ENCODE peak calls at places on chromosomes 1 and 21, in six cellular contexts. One of them, this sample, is unnamed.

GRCh38 chr1:172266528-172267174 is 153.8 kb upstream of the C1orf105 start:
- DNase-seq in WTC11: no peak
- DNase-seq in AG10803: no peak
- DNase-seq in cardiac muscle cell: no peak
- DNase-seq in fibroblast of pulmonary artery: no peak
- DNase-seq in HCT116: no peak
- DNase-seq in this sample: no peak

GRCh38 chr21:37139902-37140301 is 66.8 kb downstream of the TTC3 start:
- DNase-seq in cardiac muscle cell: peak; percentile 2
- DNase-seq in fibroblast of pulmonary artery: peak; percentile 47
- DNase-seq in HCT116: no peak
- DNase-seq in AG10803: peak; percentile 78
- DNase-seq in WTC11: no peak
- DNase-seq in this sample: no peak

GRCh38 chr1:156646738-156647211 is 4.9 kb downstream of the BCAN start:
- DNase-seq in fibroblast of pulmonary artery: no peak
- DNase-seq in cardiac muscle cell: no peak
- DNase-seq in AG10803: no peak
- DNase-seq in WTC11: no peak
- DNase-seq in HCT116: no peak
- DNase-seq in this sample: no peak

GRCh38 chr1:51671527-51672325 is 54.8 kb downstream of the OSBPL9 start:
- DNase-seq in WTC11: no peak
- DNase-seq in fibroblast of pulmonary artery: peak; percentile 85
- DNase-seq in HCT116: no peak
- DNase-seq in cardiac muscle cell: peak; percentile 38
- DNase-seq in AG10803: no peak
- DNase-seq in this sample: no peak

GRCh38 chr1:160403244-160403643 is 2.9 kb downstream of the VANGL2 start:
- DNase-seq in cardiac muscle cell: no peak
- DNase-seq in AG10803: no peak
- DNase-seq in HCT116: no peak
- DNase-seq in fibroblast of pulmonary artery: peak; percentile 71
- DNase-seq in WTC11: no peak
- DNase-seq in this sample: no peak

GRCh38 chr21:32336711-32337110 is 38.1 kb downstream of the MRAP start:
- DNase-seq in WTC11: no peak
- DNase-seq in AG10803: peak; percentile 51
- DNase-seq in fibroblast of pulmonary artery: peak; percentile 39
- DNase-seq in HCT116: no peak
- DNase-seq in cardiac muscle cell: no peak
- DNase-seq in this sample: no peak

GRCh38 chr1:98053471-98054366 is 132.9 kb upstream of the DPYD start:
- DNase-seq in cardiac muscle cell: peak; percentile 76
- DNase-seq in WTC11: peak; percentile 80
- DNase-seq in AG10803: peak; percentile 68
- DNase-seq in fibroblast of pulmonary artery: peak; percentile 75
- DNase-seq in HCT116: no peak
- DNase-seq in this sample: peak; percentile 70

GRCh38 chr1:16146888-16147614 is 8.8 kb downstream of the EPHA2 start:
- DNase-seq in fibroblast of pulmonary artery: peak; percentile 58
- DNase-seq in HCT116: no peak
- DNase-seq in AG10803: peak; percentile 58
- DNase-seq in cardiac muscle cell: peak; percentile 45
- DNase-seq in WTC11: no peak
- DNase-seq in this sample: no peak

GRCh38 chr1:48066951-48067350 is 69.8 kb upstream of the TRABD2B start:
- DNase-seq in AG10803: no peak
- DNase-seq in fibroblast of pulmonary artery: no peak
- DNase-seq in WTC11: no peak
- DNase-seq in cardiac muscle cell: no peak
- DNase-seq in HCT116: no peak
- DNase-seq in this sample: no peak

GRCh38 chr1:14977338-14977931 is 176.1 kb upstream of the TMEM51 start:
- DNase-seq in cardiac muscle cell: no peak
- DNase-seq in AG10803: no peak
- DNase-seq in fibroblast of pulmonary artery: no peak
- DNase-seq in HCT116: no peak
- DNase-seq in WTC11: no peak
- DNase-seq in this sample: no peak

GRCh38 chr21:40386301-40386911 is 460.6 kb downstream of the DSCAM start:
- DNase-seq in cardiac muscle cell: peak; percentile 77
- DNase-seq in AG10803: no peak
- DNase-seq in HCT116: no peak
- DNase-seq in fibroblast of pulmonary artery: no peak
- DNase-seq in WTC11: peak; percentile 74
- DNase-seq in this sample: peak; percentile 59

GRCh38 chr1:57079454-57080157 is 113.8 kb upstream of the C8B start:
- DNase-seq in fibroblast of pulmonary artery: no peak
- DNase-seq in cardiac muscle cell: no peak
- DNase-seq in HCT116: no peak
- DNase-seq in AG10803: no peak
- DNase-seq in WTC11: peak; percentile 33
- DNase-seq in this sample: no peak

GRCh38 chr21:45635271-45636151 is 8.0 kb upstream of the PCBP3 start:
- DNase-seq in cardiac muscle cell: no peak
- DNase-seq in HCT116: no peak
- DNase-seq in WTC11: no peak
- DNase-seq in AG10803: no peak
- DNase-seq in fibroblast of pulmonary artery: no peak
- DNase-seq in this sample: no peak

GRCh38 chr1:71193153-71193552 is 112.3 kb upstream of the ZRANB2 start:
- DNase-seq in fibroblast of pulmonary artery: peak; percentile 39
- DNase-seq in WTC11: no peak
- DNase-seq in AG10803: peak; percentile 30
- DNase-seq in cardiac muscle cell: no peak
- DNase-seq in HCT116: no peak
- DNase-seq in this sample: no peak

GRCh38 chr1:2529776-2530500 is at the start of gene HES5:
- DNase-seq in cardiac muscle cell: peak; percentile 70
- DNase-seq in WTC11: peak; percentile 69
- DNase-seq in AG10803: no peak
- DNase-seq in HCT116: no peak
- DNase-seq in fibroblast of pulmonary artery: no peak
- DNase-seq in this sample: no peak

GRCh38 chr1:185156854-185157598 is at the start of the genes SWT1 and TRMT1L:
- DNase-seq in AG10803: peak; percentile 99
- DNase-seq in cardiac muscle cell: peak; percentile 100
- DNase-seq in HCT116: peak; percentile 96
- DNase-seq in fibroblast of pulmonary artery: peak; percentile 99
- DNase-seq in WTC11: peak; percentile 99
- DNase-seq in this sample: peak; percentile 93

GRCh38 chr1:101257500-101258325 is 20.9 kb downstream of the S1PR1 start:
- DNase-seq in fibroblast of pulmonary artery: no peak
- DNase-seq in HCT116: no peak
- DNase-seq in AG10803: no peak
- DNase-seq in cardiac muscle cell: no peak
- DNase-seq in WTC11: no peak
- DNase-seq in this sample: no peak

GRCh38 chr1:66334311-66334710 is 199.6 kb upstream of the SGIP1 start:
- DNase-seq in cardiac muscle cell: no peak
- DNase-seq in AG10803: no peak
- DNase-seq in HCT116: no peak
- DNase-seq in WTC11: no peak
- DNase-seq in fibroblast of pulmonary artery: no peak
- DNase-seq in this sample: no peak

GRCh38 chr1:11923827-11924113 is 2.5 kb downstream of the KIAA2013 start:
- DNase-seq in fibroblast of pulmonary artery: no peak
- DNase-seq in HCT116: no peak
- DNase-seq in WTC11: no peak
- DNase-seq in cardiac muscle cell: no peak
- DNase-seq in AG10803: no peak
- DNase-seq in this sample: no peak

GRCh38 chr1:77175230-77175844 is 43.9 kb downstream of the PIGK start:
- DNase-seq in AG10803: no peak
- DNase-seq in fibroblast of pulmonary artery: peak; percentile 13
- DNase-seq in HCT116: peak; percentile 32
- DNase-seq in cardiac muscle cell: peak; percentile 1
- DNase-seq in WTC11: peak; percentile 17
- DNase-seq in this sample: no peak

GRCh38 chr1:155794605-155795265 is 62.3 kb downstream of the GON4L start:
- DNase-seq in AG10803: no peak
- DNase-seq in WTC11: no peak
- DNase-seq in HCT116: no peak
- DNase-seq in fibroblast of pulmonary artery: no peak
- DNase-seq in cardiac muscle cell: no peak
- DNase-seq in this sample: no peak

GRCh38 chr1:174965006-174965971 is 34.5 kb upstream of the CACYBP start:
- DNase-seq in HCT116: no peak
- DNase-seq in AG10803: peak; percentile 56
- DNase-seq in WTC11: no peak
- DNase-seq in fibroblast of pulmonary artery: no peak
- DNase-seq in cardiac muscle cell: no peak
- DNase-seq in this sample: no peak

GRCh38 chr1:54402896-54403295 is 3.3 kb downstream of the SSBP3 start:
- DNase-seq in fibroblast of pulmonary artery: no peak
- DNase-seq in WTC11: no peak
- DNase-seq in cardiac muscle cell: peak; percentile 52
- DNase-seq in HCT116: no peak
- DNase-seq in AG10803: no peak
- DNase-seq in this sample: no peak

GRCh38 chr1:154157520-154158306 is 2.8 kb upstream of the NUP210L start:
- DNase-seq in AG10803: no peak
- DNase-seq in fibroblast of pulmonary artery: peak; percentile 79
- DNase-seq in WTC11: peak; percentile 13
- DNase-seq in HCT116: no peak
- DNase-seq in cardiac muscle cell: no peak
- DNase-seq in this sample: no peak

GRCh38 chr1:195336718-195337269 is 1271.4 kb downstream of the KCNT2 start:
- DNase-seq in fibroblast of pulmonary artery: no peak
- DNase-seq in HCT116: no peak
- DNase-seq in AG10803: no peak
- DNase-seq in WTC11: no peak
- DNase-seq in cardiac muscle cell: no peak
- DNase-seq in this sample: no peak

GRCh38 chr1:10431065-10431730 is 965 bp downstream of the CENPS start:
- DNase-seq in WTC11: no peak
- DNase-seq in AG10803: peak; percentile 29
- DNase-seq in fibroblast of pulmonary artery: no peak
- DNase-seq in HCT116: no peak
- DNase-seq in cardiac muscle cell: peak; percentile 12
- DNase-seq in this sample: no peak

GRCh38 chr1:154730986-154731489 is 123.1 kb upstream of the ADAR start:
- DNase-seq in fibroblast of pulmonary artery: peak; percentile 71
- DNase-seq in HCT116: no peak
- DNase-seq in WTC11: no peak
- DNase-seq in cardiac muscle cell: no peak
- DNase-seq in AG10803: peak; percentile 76
- DNase-seq in this sample: no peak

GRCh38 chr1:112687785-112688496 is 13.5 kb downstream of the MOV10 start:
- DNase-seq in fibroblast of pulmonary artery: no peak
- DNase-seq in cardiac muscle cell: no peak
- DNase-seq in WTC11: no peak
- DNase-seq in AG10803: no peak
- DNase-seq in HCT116: no peak
- DNase-seq in this sample: no peak

GRCh38 chr1:22529901-22530621 is 33.2 kb upstream of the EPHA8 start:
- DNase-seq in cardiac muscle cell: no peak
- DNase-seq in AG10803: peak; percentile 58
- DNase-seq in WTC11: no peak
- DNase-seq in HCT116: no peak
- DNase-seq in fibroblast of pulmonary artery: peak; percentile 67
- DNase-seq in this sample: no peak
- TF ChIP-seq CTCF in cardiac muscle cell: no peak
- TF ChIP-seq CTCF in AG10803: no peak
- TF ChIP-seq CTCF in WTC11: no peak
- TF ChIP-seq CTCF in HCT116: no peak
- TF ChIP-seq CTCF in fibroblast of pulmonary artery: no peak
- TF ChIP-seq CTCF in this sample: no peak

GRCh38 chr1:89085781-89086180 is 20.8 kb upstream of the GBP1 start:
- DNase-seq in WTC11: peak; percentile 54
- DNase-seq in AG10803: peak; percentile 69
- DNase-seq in fibroblast of pulmonary artery: peak; percentile 73
- DNase-seq in HCT116: peak; percentile 40
- DNase-seq in cardiac muscle cell: peak; percentile 62
- DNase-seq in this sample: no peak
- TF ChIP-seq CTCF in WTC11: peak; percentile 72
- TF ChIP-seq CTCF in AG10803: peak; percentile 95
- TF ChIP-seq CTCF in fibroblast of pulmonary artery: peak; percentile 63
- TF ChIP-seq CTCF in HCT116: peak; percentile 82
- TF ChIP-seq CTCF in cardiac muscle cell: peak; percentile 58
- TF ChIP-seq CTCF in this sample: no peak

DNA sequence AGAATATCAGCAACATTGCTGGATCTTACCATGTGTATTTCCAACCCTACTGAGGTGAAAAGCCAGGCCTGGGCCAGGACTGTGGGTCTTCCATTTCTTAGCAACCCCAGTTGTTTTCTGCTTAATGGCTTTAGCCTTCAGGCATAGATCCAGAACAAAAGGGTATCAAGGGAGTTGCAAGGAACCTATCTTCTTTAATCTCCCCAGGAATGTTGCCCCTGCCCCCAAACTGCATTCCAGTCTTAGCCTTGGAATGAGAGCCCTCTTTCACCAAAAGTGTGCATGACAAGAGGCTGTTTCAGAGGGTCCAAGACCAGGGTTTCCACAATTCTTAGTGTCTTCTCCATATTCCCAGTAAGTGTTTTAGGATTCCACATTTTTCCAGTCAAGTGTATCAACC is 87.9 kb upstream of the SOX13 start:
- DNase-seq in WTC11: peak; percentile 71
- DNase-seq in HCT116: no peak
- DNase-seq in cardiac muscle cell: no peak
- DNase-seq in fibroblast of pulmonary artery: no peak
- DNase-seq in AG10803: no peak
- DNase-seq in this sample: no peak
- TF ChIP-seq CTCF in WTC11: no peak
- TF ChIP-seq CTCF in HCT116: no peak
- TF ChIP-seq CTCF in cardiac muscle cell: no peak
- TF ChIP-seq CTCF in fibroblast of pulmonary artery: no peak
- TF ChIP-seq CTCF in AG10803: no peak
- TF ChIP-seq CTCF in this sample: no peak

DNA sequence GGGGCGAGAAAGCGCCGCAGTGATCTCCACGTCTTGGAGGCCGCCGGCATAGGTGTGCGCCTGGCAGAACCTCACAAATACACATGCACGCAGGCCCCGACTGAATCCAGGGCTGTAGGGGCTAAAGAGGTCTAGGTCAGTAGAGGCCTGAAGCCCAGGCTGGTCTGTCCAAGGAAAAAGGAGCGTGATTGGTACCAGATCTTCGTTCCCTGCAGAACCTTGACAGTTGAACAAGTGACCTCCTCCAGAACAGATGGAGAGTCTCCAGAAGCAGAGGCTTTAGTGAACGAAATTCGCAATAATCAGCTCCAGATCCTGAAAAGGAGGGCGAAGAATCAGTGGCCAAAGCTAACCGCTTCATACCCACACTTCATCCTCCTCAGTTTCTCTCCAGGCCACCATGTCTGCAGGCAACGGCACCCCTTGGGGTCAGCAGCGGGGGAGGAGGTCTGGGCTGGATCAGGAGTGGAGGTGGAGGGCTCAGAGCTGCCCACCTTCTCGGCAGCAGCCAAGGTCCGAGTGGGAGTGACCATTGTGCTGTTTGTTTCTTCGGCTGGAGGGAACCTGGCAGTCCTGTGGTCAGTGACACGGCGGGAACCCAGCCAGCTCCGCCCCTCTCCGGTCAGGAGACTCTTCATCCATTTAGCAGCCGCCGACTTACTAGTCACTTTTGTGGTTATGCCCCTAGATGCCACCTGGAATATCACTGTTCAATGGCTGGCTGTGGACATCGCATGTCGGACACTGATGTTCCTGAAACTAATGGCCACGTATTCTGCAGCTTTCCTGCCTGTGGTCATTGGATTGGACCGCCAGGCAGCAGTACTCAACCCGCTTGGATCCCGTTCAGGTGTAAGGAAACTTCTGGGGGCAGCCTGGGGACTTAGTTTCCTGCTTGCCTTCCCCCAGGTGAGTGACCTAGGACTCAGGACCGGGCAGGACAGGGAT is 749 bp upstream of the PEX11B start:
- DNase-seq in HCT116: peak; percentile 29
- DNase-seq in WTC11: peak; percentile 44
- DNase-seq in cardiac muscle cell: peak; percentile 60
- DNase-seq in AG10803: peak; percentile 29
- DNase-seq in fibroblast of pulmonary artery: peak; percentile 48
- DNase-seq in this sample: no peak
- TF ChIP-seq CTCF in HCT116: no peak
- TF ChIP-seq CTCF in WTC11: no peak
- TF ChIP-seq CTCF in cardiac muscle cell: no peak
- TF ChIP-seq CTCF in AG10803: no peak
- TF ChIP-seq CTCF in fibroblast of pulmonary artery: no peak
- TF ChIP-seq CTCF in this sample: no peak

This sample was measured in progenitor cell of endocrine pancreas.